ENCODE peak calls at places on chromosomes 11 and 22, in nine cellular contexts. D is HCT116, B is upper lobe of right lung, P is ovary, N is lung, E is AG10803, A is neuronal stem cell, X is uterus, R is AG04449. T is an unnamed sample.

GRCh38 chr11:96180341-96180740 is 162.7 kb downstream of the MAML2 start:
- DNase-seq in D (no peak), A (no peak), B (no peak), R (no peak), X (no peak), N (no peak), P (no peak), E (no peak), T (no peak)

GRCh38 chr11:118180300-118180703 is 3.9 kb upstream of the SCN2B start:
- DNase-seq in A (peak), R (no peak), D (peak), E (peak), X (peak), N (no peak), P (peak), B (no peak), T (peak)

GRCh38 chr11:68459886-68460740 is 439 bp upstream of the PPP6R3 start:
- DNase-seq in D (peak), A (peak), B (peak), E (peak), X (peak), N (peak), R (peak), P (peak), T (peak)

GRCh38 chr11:62556102-62556871 is 9.7 kb upstream of the AHNAK start:
- DNase-seq in R (peak), E (peak), X (peak), B (peak), A (no peak), N (peak), P (peak), D (peak), T (peak)

GRCh38 chr11:68651208-68651984 is 32.9 kb upstream of the GAL start:
- DNase-seq in B (no peak), X (no peak), R (no peak), P (no peak), N (no peak), D (no peak), A (no peak), E (no peak), T (peak)

GRCh38 chr11:118705111-118705741 is 25.8 kb upstream of the TREH start:
- DNase-seq in P (no peak), B (no peak), R (no peak), N (no peak), A (no peak), X (no peak), E (no peak), D (no peak), T (no peak)

GRCh38 chr11:118605116-118605867 is 2.1 kb upstream of the PHLDB1 start:
- DNase-seq in E (peak), D (no peak), B (no peak), A (no peak), X (peak), R (peak), P (peak), N (peak), T (peak)

GRCh38 chr11:94650756-94651155 is 83.6 kb downstream of the PIWIL4 start:
- DNase-seq in R (peak), B (peak), D (no peak), N (no peak), P (peak), E (peak), A (no peak), X (peak), T (peak)

GRCh38 chr11:3786781-3787428 is 10.4 kb downstream of the NUP98 start:
- DNase-seq in P (no peak), E (peak), R (no peak), X (no peak), A (no peak), B (no peak), D (no peak), N (no peak), T (peak)

GRCh38 chr11:132300283-132300682 is 929.9 kb downstream of the NTM start:
- DNase-seq in D (no peak), A (no peak), X (no peak), N (no peak), E (no peak), R (no peak), P (no peak), B (no peak), T (no peak)

GRCh38 chr11:64356498-64357411 is 2.2 kb upstream of the RPS6KA4 start:
- DNase-seq in E (peak), N (no peak), B (peak), R (no peak), A (peak), D (peak), P (no peak), X (no peak), T (peak)

GRCh38 chr11:19311306-19312030 is 70.7 kb upstream of the E2F8 start:
- DNase-seq in B (no peak), N (peak), D (peak), X (peak), E (peak), R (no peak), P (no peak), A (peak), T (peak)

GRCh38 chr11:104873252-104873651 is 25.0 kb downstream of the CASP12 start:
- DNase-seq in D (no peak), X (no peak), P (no peak), R (no peak), N (no peak), E (no peak), A (no peak), B (no peak), T (no peak)

GRCh38 chr11:67651976-67652895 is 1.7 kb upstream of the ACY3 start:
- DNase-seq in P (no peak), A (no peak), R (no peak), B (peak), D (no peak), E (no peak), X (no peak), N (no peak), T (no peak)

GRCh38 chr11:133163463-133164419 is 368.6 kb downstream of the OPCML start:
- DNase-seq in E (peak), B (no peak), A (peak), D (no peak), R (peak), N (no peak), X (no peak), P (no peak), T (peak)

GRCh38 chr11:134975866-134976265 is 563.8 kb upstream of the B3GAT1 start:
- DNase-seq in P (no peak), B (no peak), E (no peak), N (no peak), D (no peak), R (no peak), A (no peak), X (no peak), T (no peak)

GRCh38 chr11:93559681-93560080 is 16.5 kb upstream of the SMCO4 start:
- DNase-seq in B (no peak), E (no peak), D (no peak), X (no peak), A (no peak), P (no peak), N (no peak), R (no peak), T (no peak)

GRCh38 chr11:36362902-36363301 is 66.8 kb downstream of the PRR5L start:
- DNase-seq in P (no peak), E (peak), D (no peak), B (no peak), R (peak), A (no peak), N (no peak), X (no peak), T (peak)

GRCh38 chr11:35334385-35335090 is 84.8 kb downstream of the SLC1A2 start:
- DNase-seq in N (no peak), B (no peak), A (no peak), E (peak), P (no peak), X (no peak), D (no peak), R (no peak), T (peak)

GRCh38 chr11:27621440-27622161 is 78.7 kb downstream of the BDNF start:
- DNase-seq in D (no peak), X (no peak), P (no peak), R (no peak), E (peak), A (no peak), N (no peak), B (no peak), T (peak)

GRCh38 chr11:104581246-104581980 is 316.8 kb downstream of the CASP12 start:
- DNase-seq in R (no peak), X (no peak), D (no peak), E (no peak), B (no peak), N (no peak), A (peak), P (no peak), T (no peak)

GRCh38 chr11:64898076-64898445 is 18.9 kb downstream of the ATG2A start:
- DNase-seq in X (no peak), R (no peak), E (no peak), P (no peak), D (no peak), N (no peak), B (no peak), A (no peak), T (no peak)

GRCh38 chr11:69014084-69014935 is 1.3 kb upstream of the MRGPRF start:
- DNase-seq in A (no peak), R (no peak), N (no peak), E (peak), P (peak), B (no peak), D (no peak), X (peak), T (no peak)

GRCh38 chr22:37560682-37561208 is 465 bp downstream of the CDC42EP1 start:
- DNase-seq in P (peak), R (no peak), E (peak), D (no peak), X (peak), A (no peak), N (no peak), B (peak), T (peak)

GRCh38 chr22:37559521-37559900 is 769 bp upstream of the CDC42EP1 start:
- DNase-seq in D (no peak), X (no peak), A (no peak), E (no peak), P (no peak), N (no peak), R (no peak), B (no peak), T (no peak)

GRCh38 chr22:37561209-37562048 is 1.1 kb downstream of the CDC42EP1 start:
- DNase-seq in R (no peak), A (peak), P (peak), D (peak), B (peak), E (peak), X (peak), N (peak), T (peak)

GRCh38 chr22:37558815-37559214 is 1.5 kb upstream of the CDC42EP1 start:
- DNase-seq in R (no peak), N (no peak), A (no peak), B (no peak), P (no peak), E (no peak), D (no peak), X (no peak), T (no peak)

GRCh38 chr22:37559901-37560681 is at the start of gene CDC42EP1:
- DNase-seq in X (peak), B (peak), R (no peak), A (no peak), D (no peak), P (peak), E (peak), N (no peak), T (peak)
- H3K4me3 ChIP-seq in X (peak), B (peak), R (peak), A (peak), D (peak), P (peak), E (peak), N (peak), T (peak)

DNA sequence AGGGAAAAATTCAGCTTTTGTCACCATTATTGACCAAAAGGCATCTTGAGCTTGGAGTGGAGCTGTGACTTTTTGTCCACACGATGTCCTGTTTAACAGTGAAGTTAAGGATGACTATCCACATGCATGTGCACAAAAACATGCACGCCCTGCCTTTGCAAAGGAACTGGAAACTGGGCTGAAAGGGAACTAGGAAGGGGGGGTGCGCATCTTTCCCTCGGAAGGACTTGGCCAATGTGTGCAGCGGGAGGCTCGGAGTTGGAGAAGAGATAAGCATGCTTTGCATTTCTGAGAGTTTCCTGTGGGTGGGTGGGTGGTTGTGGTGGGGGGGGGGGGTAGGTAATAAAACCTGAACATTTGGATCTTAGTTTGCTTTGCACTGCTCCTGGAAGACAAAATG is 421 bp upstream of the KIRREL3 start:
- DNase-seq in N (no peak), A (no peak), X (no peak), D (no peak), B (no peak), R (no peak), E (peak), P (no peak), T (no peak)
- H3K4me3 ChIP-seq in N (no peak), A (no peak), X (no peak), D (no peak), B (no peak), R (peak), E (peak), P (no peak), T (peak)

GRCh38 chr11:44727373-44728084 is 767 bp downstream of the TSPAN18 start:
- DNase-seq in P (peak), R (no peak), N (peak), D (peak), A (peak), E (peak), X (peak), B (peak), T (peak)

GRCh38 chr11:44728085-44728410 is 1.3 kb downstream of the TSPAN18 start:
- DNase-seq in A (no peak), R (no peak), X (no peak), E (no peak), D (no peak), N (no peak), P (no peak), B (no peak), T (no peak)

GRCh38 chr11:44729718-44730117 is 3.0 kb downstream of the TSPAN18 start:
- DNase-seq in P (no peak), N (no peak), B (no peak), X (no peak), D (no peak), A (no peak), R (no peak), E (no peak), T (no peak)

GRCh38 chr11:44728491-44728910 is 1.7 kb downstream of the TSPAN18 start:
- DNase-seq in X (no peak), N (no peak), E (no peak), A (peak), D (no peak), R (no peak), P (no peak), B (no peak), T (no peak)

GRCh38 chr11:44729065-44729464 is 2.3 kb downstream of the TSPAN18 start:
- DNase-seq in N (no peak), B (no peak), E (no peak), A (peak), P (no peak), X (no peak), R (no peak), D (no peak), T (no peak)
- H3K4me3 ChIP-seq in N (no peak), B (no peak), E (no peak), A (peak), P (no peak), X (no peak), R (peak), D (no peak), T (no peak)

GRCh38 chr11:5592615-5593014 is 3.8 kb upstream of the TRIM6 start:
- DNase-seq in B (no peak), E (no peak), D (no peak), R (no peak), A (no peak), X (no peak), N (no peak), P (no peak), T (no peak)

GRCh38 chr11:5593146-5593545 is 3.3 kb upstream of the TRIM6 start:
- DNase-seq in P (no peak), R (no peak), B (no peak), D (no peak), X (no peak), N (no peak), E (no peak), A (no peak), T (no peak)

GRCh38 chr11:5600374-5600851 is 4.0 kb downstream of the TRIM6 start:
- DNase-seq in N (peak), D (peak), P (peak), R (no peak), B (peak), A (peak), E (peak), X (peak), T (peak)

GRCh38 chr11:5596611-5597201 is at the start of gene TRIM6:
- DNase-seq in E (peak), P (peak), B (peak), D (no peak), X (peak), R (no peak), N (peak), A (peak), T (peak)

GRCh38 chr11:5597953-5598352 is 1.5 kb downstream of the TRIM6 start:
- DNase-seq in E (no peak), N (no peak), B (no peak), P (no peak), R (no peak), D (no peak), A (no peak), X (no peak), T (no peak)
- H3K4me3 ChIP-seq in E (peak), N (no peak), B (no peak), P (no peak), R (no peak), D (no peak), A (no peak), X (no peak), T (no peak)

GRCh38 chr11:441418-442274 is at the start of gene ANO9:
- DNase-seq in P (no peak), D (no peak), A (no peak), N (peak), R (no peak), E (no peak), B (peak), X (no peak), T (no peak)
- H3K4me3 ChIP-seq in P (peak), D (peak), A (no peak), N (no peak), R (no peak), E (no peak), B (peak), X (no peak), T (no peak)